ENCODE peak calls at places on chromosomes 5 and 9, in ten cellular contexts. One of them, this sample, is unnamed.

GRCh38 chr5:131019601-131020315 is 145.3 kb downstream of the HINT1 start:
- DNase-seq in BE2C: no peak
- DNase-seq in AG04450: no peak
- DNase-seq in NCI-H1436 treated with DMSO at 0.1 percent for 48 hours: no peak
- DNase-seq in NCI-H1694 treated with DMSO at 0.1 percent for 48 hours: no peak
- DNase-seq in myocyte: no peak
- DNase-seq in retinal pigment epithelial cell: no peak
- DNase-seq in heart left ventricle: no peak
- DNase-seq in stimulated activated CD8-positive, alpha-beta memory T cell treated with anti-CD3 and anti-CD28 coated beads, Interleukin-4, amount 100 ng/mL, for 24 hours: no peak
- DNase-seq in GOT3: no peak
- DNase-seq in this sample: no peak

GRCh38 chr9:86135374-86135773 is 36.0 kb upstream of the GOLM1 start:
- DNase-seq in NCI-H1436 treated with DMSO at 0.1 percent for 48 hours: no peak
- DNase-seq in heart left ventricle: no peak
- DNase-seq in NCI-H1694 treated with DMSO at 0.1 percent for 48 hours: no peak
- DNase-seq in AG04450: no peak
- DNase-seq in retinal pigment epithelial cell: no peak
- DNase-seq in myocyte: peak
- DNase-seq in stimulated activated CD8-positive, alpha-beta memory T cell treated with anti-CD3 and anti-CD28 coated beads, Interleukin-4, amount 100 ng/mL, for 24 hours: no peak
- DNase-seq in BE2C: no peak
- DNase-seq in GOT3: no peak
- DNase-seq in this sample: no peak

GRCh38 chr5:149823350-149823749 is 93.2 kb downstream of the PPARGC1B start:
- DNase-seq in myocyte: no peak
- DNase-seq in heart left ventricle: no peak
- DNase-seq in BE2C: no peak
- DNase-seq in NCI-H1694 treated with DMSO at 0.1 percent for 48 hours: no peak
- DNase-seq in NCI-H1436 treated with DMSO at 0.1 percent for 48 hours: no peak
- DNase-seq in AG04450: no peak
- DNase-seq in stimulated activated CD8-positive, alpha-beta memory T cell treated with anti-CD3 and anti-CD28 coated beads, Interleukin-4, amount 100 ng/mL, for 24 hours: no peak
- DNase-seq in GOT3: no peak
- DNase-seq in retinal pigment epithelial cell: no peak
- DNase-seq in this sample: no peak

GRCh38 chr5:148179234-148179824 is 11.0 kb downstream of the SPINK14 start:
- DNase-seq in AG04450: peak
- DNase-seq in NCI-H1436 treated with DMSO at 0.1 percent for 48 hours: peak
- DNase-seq in myocyte: peak
- DNase-seq in GOT3: no peak
- DNase-seq in stimulated activated CD8-positive, alpha-beta memory T cell treated with anti-CD3 and anti-CD28 coated beads, Interleukin-4, amount 100 ng/mL, for 24 hours: no peak
- DNase-seq in heart left ventricle: no peak
- DNase-seq in NCI-H1694 treated with DMSO at 0.1 percent for 48 hours: peak
- DNase-seq in retinal pigment epithelial cell: peak
- DNase-seq in BE2C: peak
- DNase-seq in this sample: no peak

GRCh38 chr5:141691286-141691866 is 9.3 kb upstream of the ARAP3 start:
- DNase-seq in BE2C: no peak
- DNase-seq in NCI-H1694 treated with DMSO at 0.1 percent for 48 hours: no peak
- DNase-seq in NCI-H1436 treated with DMSO at 0.1 percent for 48 hours: no peak
- DNase-seq in retinal pigment epithelial cell: no peak
- DNase-seq in GOT3: no peak
- DNase-seq in AG04450: no peak
- DNase-seq in stimulated activated CD8-positive, alpha-beta memory T cell treated with anti-CD3 and anti-CD28 coated beads, Interleukin-4, amount 100 ng/mL, for 24 hours: no peak
- DNase-seq in heart left ventricle: no peak
- DNase-seq in myocyte: no peak
- DNase-seq in this sample: no peak

GRCh38 chr5:148732692-148733091 is 78.4 kb upstream of the HTR4 start:
- DNase-seq in NCI-H1694 treated with DMSO at 0.1 percent for 48 hours: no peak
- DNase-seq in stimulated activated CD8-positive, alpha-beta memory T cell treated with anti-CD3 and anti-CD28 coated beads, Interleukin-4, amount 100 ng/mL, for 24 hours: no peak
- DNase-seq in AG04450: no peak
- DNase-seq in NCI-H1436 treated with DMSO at 0.1 percent for 48 hours: no peak
- DNase-seq in heart left ventricle: no peak
- DNase-seq in retinal pigment epithelial cell: no peak
- DNase-seq in BE2C: no peak
- DNase-seq in myocyte: no peak
- DNase-seq in GOT3: no peak
- DNase-seq in this sample: no peak

GRCh38 chr5:27494845-27495244 is 456.5 kb upstream of the CDH9 start:
- DNase-seq in AG04450: no peak
- DNase-seq in NCI-H1694 treated with DMSO at 0.1 percent for 48 hours: no peak
- DNase-seq in retinal pigment epithelial cell: no peak
- DNase-seq in stimulated activated CD8-positive, alpha-beta memory T cell treated with anti-CD3 and anti-CD28 coated beads, Interleukin-4, amount 100 ng/mL, for 24 hours: no peak
- DNase-seq in GOT3: no peak
- DNase-seq in heart left ventricle: no peak
- DNase-seq in BE2C: peak
- DNase-seq in myocyte: no peak
- DNase-seq in NCI-H1436 treated with DMSO at 0.1 percent for 48 hours: no peak
- DNase-seq in this sample: no peak

GRCh38 chr5:59042201-59042600 is 459.3 kb downstream of the RAB3C start:
- DNase-seq in GOT3: no peak
- DNase-seq in heart left ventricle: no peak
- DNase-seq in retinal pigment epithelial cell: no peak
- DNase-seq in AG04450: no peak
- DNase-seq in NCI-H1694 treated with DMSO at 0.1 percent for 48 hours: no peak
- DNase-seq in myocyte: no peak
- DNase-seq in NCI-H1436 treated with DMSO at 0.1 percent for 48 hours: no peak
- DNase-seq in BE2C: no peak
- DNase-seq in stimulated activated CD8-positive, alpha-beta memory T cell treated with anti-CD3 and anti-CD28 coated beads, Interleukin-4, amount 100 ng/mL, for 24 hours: no peak
- DNase-seq in this sample: no peak

GRCh38 chr9:70594546-70594945 is 180.1 kb upstream of the KLF9 start:
- DNase-seq in NCI-H1694 treated with DMSO at 0.1 percent for 48 hours: no peak
- DNase-seq in heart left ventricle: no peak
- DNase-seq in AG04450: no peak
- DNase-seq in myocyte: peak
- DNase-seq in NCI-H1436 treated with DMSO at 0.1 percent for 48 hours: no peak
- DNase-seq in stimulated activated CD8-positive, alpha-beta memory T cell treated with anti-CD3 and anti-CD28 coated beads, Interleukin-4, amount 100 ng/mL, for 24 hours: no peak
- DNase-seq in GOT3: no peak
- DNase-seq in retinal pigment epithelial cell: no peak
- DNase-seq in BE2C: no peak
- DNase-seq in this sample: no peak

GRCh38 chr9:131442351-131442750 is 48.5 kb downstream of the PRRC2B start:
- DNase-seq in GOT3: no peak
- DNase-seq in NCI-H1436 treated with DMSO at 0.1 percent for 48 hours: no peak
- DNase-seq in BE2C: no peak
- DNase-seq in AG04450: no peak
- DNase-seq in heart left ventricle: no peak
- DNase-seq in stimulated activated CD8-positive, alpha-beta memory T cell treated with anti-CD3 and anti-CD28 coated beads, Interleukin-4, amount 100 ng/mL, for 24 hours: no peak
- DNase-seq in retinal pigment epithelial cell: no peak
- DNase-seq in NCI-H1694 treated with DMSO at 0.1 percent for 48 hours: no peak
- DNase-seq in myocyte: no peak
- DNase-seq in this sample: no peak

GRCh38 chr5:68224561-68225187 is 9.1 kb downstream of the PIK3R1 start:
- DNase-seq in retinal pigment epithelial cell: no peak
- DNase-seq in GOT3: no peak
- DNase-seq in myocyte: no peak
- DNase-seq in stimulated activated CD8-positive, alpha-beta memory T cell treated with anti-CD3 and anti-CD28 coated beads, Interleukin-4, amount 100 ng/mL, for 24 hours: no peak
- DNase-seq in NCI-H1694 treated with DMSO at 0.1 percent for 48 hours: no peak
- DNase-seq in heart left ventricle: no peak
- DNase-seq in NCI-H1436 treated with DMSO at 0.1 percent for 48 hours: no peak
- DNase-seq in AG04450: no peak
- DNase-seq in BE2C: no peak
- DNase-seq in this sample: no peak

GRCh38 chr9:20621553-20622329 is 558 bp downstream of the MLLT3 start:
- DNase-seq in NCI-H1436 treated with DMSO at 0.1 percent for 48 hours: no peak
- DNase-seq in AG04450: no peak
- DNase-seq in NCI-H1694 treated with DMSO at 0.1 percent for 48 hours: peak
- DNase-seq in BE2C: peak
- DNase-seq in GOT3: no peak
- DNase-seq in stimulated activated CD8-positive, alpha-beta memory T cell treated with anti-CD3 and anti-CD28 coated beads, Interleukin-4, amount 100 ng/mL, for 24 hours: peak
- DNase-seq in myocyte: peak
- DNase-seq in heart left ventricle: peak
- DNase-seq in retinal pigment epithelial cell: no peak
- DNase-seq in this sample: peak

This sample was measured in neural crest cell.